ENCODE peak calls at places on chromosomes 16 and 17, in eight cellular contexts. One of them, this sample, is unnamed.

GRCh38 chr17:44279586-44280344 is 11.8 kb upstream of the SLC4A1 start:
- DNase-seq in SK-N-SH: no peak
- DNase-seq in WERI-Rb-1: no peak
- DNase-seq in heart right ventricle: peak
- DNase-seq in nephron progenitor cell: peak
- DNase-seq in AG09319: peak
- DNase-seq in HFF-Myc: peak
- DNase-seq in progenitor cell of endocrine pancreas: no peak
- DNase-seq in this sample: peak

GRCh38 chr16:12087901-12088364 is 111.4 kb downstream of the SNX29 start:
- DNase-seq in SK-N-SH: peak
- DNase-seq in HFF-Myc: no peak
- DNase-seq in heart right ventricle: peak
- DNase-seq in WERI-Rb-1: peak
- DNase-seq in nephron progenitor cell: no peak
- DNase-seq in AG09319: no peak
- DNase-seq in progenitor cell of endocrine pancreas: no peak
- DNase-seq in this sample: no peak

GRCh38 chr16:11409398-11409797 is 64.1 kb downstream of the RMI2 start:
- DNase-seq in SK-N-SH: no peak
- DNase-seq in HFF-Myc: peak
- DNase-seq in heart right ventricle: no peak
- DNase-seq in AG09319: no peak
- DNase-seq in progenitor cell of endocrine pancreas: no peak
- DNase-seq in nephron progenitor cell: no peak
- DNase-seq in WERI-Rb-1: no peak
- DNase-seq in this sample: no peak

GRCh38 chr17:75878174-75878998 is at the start of gene TRIM47:
- DNase-seq in AG09319: no peak
- DNase-seq in nephron progenitor cell: peak
- DNase-seq in progenitor cell of endocrine pancreas: no peak
- DNase-seq in HFF-Myc: no peak
- DNase-seq in WERI-Rb-1: peak
- DNase-seq in heart right ventricle: peak
- DNase-seq in SK-N-SH: peak
- DNase-seq in this sample: peak

GRCh38 chr17:7041607-7042506 is 2.0 kb downstream of the SLC16A11 start:
- DNase-seq in HFF-Myc: no peak
- DNase-seq in nephron progenitor cell: peak
- DNase-seq in WERI-Rb-1: no peak
- DNase-seq in AG09319: no peak
- DNase-seq in SK-N-SH: peak
- DNase-seq in progenitor cell of endocrine pancreas: no peak
- DNase-seq in heart right ventricle: no peak
- DNase-seq in this sample: no peak

GRCh38 chr17:72614871-72615626 is 477.4 kb downstream of the SLC39A11 start:
- DNase-seq in WERI-Rb-1: no peak
- DNase-seq in nephron progenitor cell: peak
- DNase-seq in SK-N-SH: no peak
- DNase-seq in HFF-Myc: no peak
- DNase-seq in progenitor cell of endocrine pancreas: peak
- DNase-seq in AG09319: no peak
- DNase-seq in heart right ventricle: no peak
- DNase-seq in this sample: no peak

GRCh38 chr17:8124350-8125195 is 667 bp upstream of the HES7 start:
- DNase-seq in nephron progenitor cell: peak
- DNase-seq in AG09319: no peak
- DNase-seq in SK-N-SH: no peak
- DNase-seq in WERI-Rb-1: no peak
- DNase-seq in progenitor cell of endocrine pancreas: no peak
- DNase-seq in HFF-Myc: no peak
- DNase-seq in heart right ventricle: no peak
- DNase-seq in this sample: no peak

GRCh38 chr17:80831481-80831880 is 160.2 kb upstream of the CHMP6 start:
- DNase-seq in SK-N-SH: no peak
- DNase-seq in WERI-Rb-1: no peak
- DNase-seq in progenitor cell of endocrine pancreas: no peak
- DNase-seq in nephron progenitor cell: no peak
- DNase-seq in AG09319: no peak
- DNase-seq in heart right ventricle: no peak
- DNase-seq in HFF-Myc: no peak
- DNase-seq in this sample: no peak

GRCh38 chr17:2138768-2139167 is 83.9 kb downstream of the HIC1 start:
- DNase-seq in progenitor cell of endocrine pancreas: no peak
- DNase-seq in SK-N-SH: peak
- DNase-seq in WERI-Rb-1: no peak
- DNase-seq in AG09319: no peak
- DNase-seq in heart right ventricle: no peak
- DNase-seq in HFF-Myc: no peak
- DNase-seq in nephron progenitor cell: no peak
- DNase-seq in this sample: no peak

GRCh38 chr16:54351171-54351570 is 64.6 kb upstream of the IRX3 start:
- DNase-seq in heart right ventricle: no peak
- DNase-seq in AG09319: no peak
- DNase-seq in progenitor cell of endocrine pancreas: no peak
- DNase-seq in nephron progenitor cell: no peak
- DNase-seq in WERI-Rb-1: peak
- DNase-seq in SK-N-SH: no peak
- DNase-seq in HFF-Myc: no peak
- DNase-seq in this sample: no peak

GRCh38 chr16:66159987-66160386 is 206.5 kb upstream of the CDH5 start:
- DNase-seq in AG09319: no peak
- DNase-seq in WERI-Rb-1: no peak
- DNase-seq in HFF-Myc: no peak
- DNase-seq in SK-N-SH: no peak
- DNase-seq in heart right ventricle: no peak
- DNase-seq in progenitor cell of endocrine pancreas: no peak
- DNase-seq in nephron progenitor cell: no peak
- DNase-seq in this sample: no peak
- TF ChIP-seq CTCF in AG09319: peak
- TF ChIP-seq CTCF in WERI-Rb-1: no peak
- TF ChIP-seq CTCF in HFF-Myc: no peak
- TF ChIP-seq CTCF in SK-N-SH: peak
- TF ChIP-seq CTCF in heart right ventricle: no peak
- TF ChIP-seq CTCF in progenitor cell of endocrine pancreas: no peak
- TF ChIP-seq CTCF in nephron progenitor cell: no peak
- TF ChIP-seq CTCF in this sample: no peak

GRCh38 chr17:64441772-64442549 is 7.0 kb upstream of the MILR1 start:
- DNase-seq in AG09319: no peak
- DNase-seq in nephron progenitor cell: no peak
- DNase-seq in heart right ventricle: no peak
- DNase-seq in SK-N-SH: no peak
- DNase-seq in WERI-Rb-1: no peak
- DNase-seq in HFF-Myc: no peak
- DNase-seq in progenitor cell of endocrine pancreas: no peak
- DNase-seq in this sample: no peak

GRCh38 chr17:64437944-64438525 is 10.9 kb upstream of the MILR1 start:
- DNase-seq in nephron progenitor cell: no peak
- DNase-seq in AG09319: no peak
- DNase-seq in WERI-Rb-1: no peak
- DNase-seq in SK-N-SH: no peak
- DNase-seq in HFF-Myc: no peak
- DNase-seq in heart right ventricle: no peak
- DNase-seq in progenitor cell of endocrine pancreas: no peak
- DNase-seq in this sample: no peak

GRCh38 chr17:64447526-64447925 is 1.4 kb upstream of the MILR1 start:
- DNase-seq in nephron progenitor cell: no peak
- DNase-seq in SK-N-SH: no peak
- DNase-seq in HFF-Myc: no peak
- DNase-seq in AG09319: no peak
- DNase-seq in progenitor cell of endocrine pancreas: no peak
- DNase-seq in heart right ventricle: no peak
- DNase-seq in WERI-Rb-1: no peak
- DNase-seq in this sample: no peak

GRCh38 chr17:64442550-64442971 is 6.4 kb upstream of the MILR1 start:
- DNase-seq in nephron progenitor cell: no peak
- DNase-seq in AG09319: no peak
- DNase-seq in WERI-Rb-1: no peak
- DNase-seq in heart right ventricle: no peak
- DNase-seq in HFF-Myc: no peak
- DNase-seq in SK-N-SH: no peak
- DNase-seq in progenitor cell of endocrine pancreas: no peak
- DNase-seq in this sample: no peak

GRCh38 chr17:64443086-64443760 is 5.7 kb upstream of the MILR1 start:
- DNase-seq in AG09319: no peak
- DNase-seq in WERI-Rb-1: no peak
- DNase-seq in nephron progenitor cell: no peak
- DNase-seq in heart right ventricle: no peak
- DNase-seq in progenitor cell of endocrine pancreas: no peak
- DNase-seq in SK-N-SH: no peak
- DNase-seq in HFF-Myc: no peak
- DNase-seq in this sample: no peak
- TF ChIP-seq CTCF in AG09319: no peak
- TF ChIP-seq CTCF in WERI-Rb-1: no peak
- TF ChIP-seq CTCF in nephron progenitor cell: no peak
- TF ChIP-seq CTCF in heart right ventricle: no peak
- TF ChIP-seq CTCF in progenitor cell of endocrine pancreas: no peak
- TF ChIP-seq CTCF in SK-N-SH: no peak
- TF ChIP-seq CTCF in HFF-Myc: no peak
- TF ChIP-seq CTCF in this sample: no peak

DNA sequence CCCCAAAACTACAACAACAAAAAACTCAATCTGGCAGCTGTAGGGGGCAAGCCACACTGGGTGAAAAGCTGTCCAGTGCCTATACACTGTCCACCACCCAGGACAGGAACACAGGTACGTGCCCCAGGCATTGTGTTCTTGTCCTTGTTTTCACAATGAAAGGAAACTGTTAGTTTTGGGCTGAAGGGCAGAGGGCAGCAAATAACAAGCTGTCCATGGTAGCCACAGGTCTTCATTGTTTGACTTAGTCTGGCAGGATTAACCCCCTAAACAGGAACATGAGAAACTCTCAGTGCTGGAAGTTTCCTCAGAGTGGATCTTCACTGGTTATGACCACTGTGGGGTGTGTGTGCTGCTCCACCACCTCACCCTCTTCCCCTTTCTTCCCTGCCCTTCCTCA is 224.6 kb upstream of the N4BP1 start:
- DNase-seq in WERI-Rb-1: no peak
- DNase-seq in progenitor cell of endocrine pancreas: no peak
- DNase-seq in SK-N-SH: no peak
- DNase-seq in heart right ventricle: no peak
- DNase-seq in nephron progenitor cell: no peak
- DNase-seq in AG09319: no peak
- DNase-seq in HFF-Myc: no peak
- DNase-seq in this sample: peak
- TF ChIP-seq CTCF in WERI-Rb-1: no peak
- TF ChIP-seq CTCF in progenitor cell of endocrine pancreas: no peak
- TF ChIP-seq CTCF in SK-N-SH: no peak
- TF ChIP-seq CTCF in heart right ventricle: peak
- TF ChIP-seq CTCF in nephron progenitor cell: no peak
- TF ChIP-seq CTCF in AG09319: no peak
- TF ChIP-seq CTCF in HFF-Myc: no peak
- TF ChIP-seq CTCF in this sample: no peak

GRCh38 chr17:32460054-32460453 is 15.7 kb downstream of the PSMD11 start:
- DNase-seq in AG09319: no peak
- DNase-seq in heart right ventricle: no peak
- DNase-seq in nephron progenitor cell: no peak
- DNase-seq in WERI-Rb-1: no peak
- DNase-seq in SK-N-SH: no peak
- DNase-seq in progenitor cell of endocrine pancreas: no peak
- DNase-seq in HFF-Myc: no peak
- DNase-seq in this sample: no peak

GRCh38 chr17:32458367-32458766 is 14.1 kb downstream of the PSMD11 start:
- DNase-seq in HFF-Myc: no peak
- DNase-seq in progenitor cell of endocrine pancreas: no peak
- DNase-seq in nephron progenitor cell: no peak
- DNase-seq in heart right ventricle: no peak
- DNase-seq in AG09319: no peak
- DNase-seq in WERI-Rb-1: no peak
- DNase-seq in SK-N-SH: no peak
- DNase-seq in this sample: no peak

GRCh38 chr17:32463304-32463703 is 19.0 kb downstream of the PSMD11 start:
- DNase-seq in AG09319: no peak
- DNase-seq in heart right ventricle: no peak
- DNase-seq in progenitor cell of endocrine pancreas: no peak
- DNase-seq in nephron progenitor cell: no peak
- DNase-seq in SK-N-SH: no peak
- DNase-seq in HFF-Myc: no peak
- DNase-seq in WERI-Rb-1: no peak
- DNase-seq in this sample: no peak

GRCh38 chr17:32461498-32461852 is 17.2 kb downstream of the PSMD11 start:
- DNase-seq in progenitor cell of endocrine pancreas: no peak
- DNase-seq in heart right ventricle: no peak
- DNase-seq in WERI-Rb-1: no peak
- DNase-seq in SK-N-SH: no peak
- DNase-seq in HFF-Myc: no peak
- DNase-seq in AG09319: no peak
- DNase-seq in nephron progenitor cell: no peak
- DNase-seq in this sample: no peak

GRCh38 chr17:32461853-32462617 is 17.7 kb downstream of the PSMD11 start:
- DNase-seq in WERI-Rb-1: peak
- DNase-seq in heart right ventricle: no peak
- DNase-seq in SK-N-SH: peak
- DNase-seq in progenitor cell of endocrine pancreas: peak
- DNase-seq in HFF-Myc: no peak
- DNase-seq in nephron progenitor cell: peak
- DNase-seq in AG09319: no peak
- DNase-seq in this sample: peak
- TF ChIP-seq CTCF in WERI-Rb-1: peak
- TF ChIP-seq CTCF in heart right ventricle: peak
- TF ChIP-seq CTCF in SK-N-SH: peak
- TF ChIP-seq CTCF in progenitor cell of endocrine pancreas: peak
- TF ChIP-seq CTCF in HFF-Myc: peak
- TF ChIP-seq CTCF in nephron progenitor cell: peak
- TF ChIP-seq CTCF in AG09319: peak
- TF ChIP-seq CTCF in this sample: peak

DNA sequence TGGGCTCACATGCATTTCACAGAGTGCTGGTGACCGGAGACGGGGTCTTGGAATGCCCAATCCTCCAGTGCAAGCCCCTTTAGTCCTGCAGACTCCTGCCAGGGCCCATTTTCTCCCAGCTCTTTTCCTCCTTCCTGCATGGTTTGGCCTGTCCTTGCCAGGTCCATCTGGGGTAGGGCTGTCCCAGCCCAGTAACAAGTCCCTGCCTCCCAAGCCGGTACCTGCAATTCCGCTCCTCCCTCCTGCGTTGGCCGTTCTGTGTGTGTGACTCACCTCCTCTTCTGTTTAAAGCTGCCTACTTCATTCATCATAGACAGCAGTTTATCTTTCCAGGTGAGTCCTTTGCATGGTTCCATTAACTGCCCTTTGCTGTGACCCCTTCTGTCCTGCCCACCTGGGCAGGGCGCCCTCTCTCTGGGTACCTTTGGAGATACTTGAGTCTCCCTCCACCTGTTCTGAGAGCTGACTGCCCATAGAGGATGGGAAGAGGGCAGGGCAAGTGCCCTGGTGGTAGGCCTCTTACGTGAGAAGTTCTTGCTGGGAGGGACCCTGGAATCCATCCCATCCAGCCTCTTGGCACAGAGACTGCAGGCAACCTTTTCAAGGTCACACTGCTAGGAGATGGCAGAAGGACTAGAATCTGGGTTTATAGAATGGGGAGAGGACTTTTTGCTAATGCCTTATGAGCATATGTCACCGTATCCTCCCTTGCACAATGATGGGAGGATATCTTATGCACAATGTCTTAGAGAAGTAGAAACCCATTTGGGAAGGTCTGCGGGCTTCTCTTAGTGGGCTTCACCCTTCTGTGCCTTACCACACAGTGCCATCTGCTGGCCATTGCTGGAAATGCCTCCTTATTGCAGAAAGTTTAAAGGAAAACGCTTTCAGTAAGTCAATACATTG is 29.7 kb upstream of the LGALS9 start:
- DNase-seq in heart right ventricle: peak
- DNase-seq in HFF-Myc: peak
- DNase-seq in progenitor cell of endocrine pancreas: peak
- DNase-seq in WERI-Rb-1: peak
- DNase-seq in AG09319: peak
- DNase-seq in SK-N-SH: peak
- DNase-seq in nephron progenitor cell: peak
- DNase-seq in this sample: peak
- TF ChIP-seq CTCF in heart right ventricle: peak
- TF ChIP-seq CTCF in HFF-Myc: peak
- TF ChIP-seq CTCF in progenitor cell of endocrine pancreas: peak
- TF ChIP-seq CTCF in WERI-Rb-1: peak
- TF ChIP-seq CTCF in AG09319: peak
- TF ChIP-seq CTCF in SK-N-SH: peak
- TF ChIP-seq CTCF in nephron progenitor cell: peak
- TF ChIP-seq CTCF in this sample: peak

This sample was measured in endothelial cell.